ENCODE peak calls at places on chromosomes 5 and 9, in six cellular contexts. A, Q, N, B, R and V are unnamed samples.

GRCh38 chr5:14039576-14039975 is 95.1 kb upstream of the DNAH5 start:
- DNase-seq in A (no peak), Q (no peak), N (no peak), B (no peak), R (peak), V (no peak)

GRCh38 chr5:3601929-3602712 is 6.5 kb downstream of the IRX1 start:
- DNase-seq in A (no peak), Q (no peak), N (no peak), B (no peak), R (no peak), V (no peak)

GRCh38 chr9:115210699-115211098 is 92.7 kb upstream of the TNC start:
- DNase-seq in A (no peak), Q (no peak), N (no peak), B (no peak), R (no peak), V (no peak)

GRCh38 chr9:83047839-83048775 is 14.8 kb downstream of the RASEF start:
- DNase-seq in A (no peak), Q (no peak), N (no peak), B (no peak), R (peak), V (peak)

GRCh38 chr5:66805514-66806430 is 209.6 kb downstream of the MAST4 start:
- DNase-seq in A (no peak), Q (no peak), N (no peak), B (no peak), R (no peak), V (no peak)

GRCh38 chr5:54249210-54250028 is 61.0 kb downstream of the ARL15 start:
- DNase-seq in A (peak), Q (peak), N (no peak), B (no peak), R (peak), V (no peak)

GRCh38 chr5:172940242-172941066 is 18.8 kb upstream of the RPL26L1 start:
- DNase-seq in A (no peak), Q (no peak), N (no peak), B (no peak), R (no peak), V (no peak)

GRCh38 chr5:108384741-108385140 is 2.8 kb upstream of the FBXL17 start:
- DNase-seq in A (no peak), Q (no peak), N (no peak), B (no peak), R (no peak), V (no peak)

GRCh38 chr9:114906922-114907571 is 23.3 kb downstream of the TNFSF8 start:
- DNase-seq in A (no peak), Q (no peak), N (peak), B (peak), R (peak), V (no peak)

GRCh38 chr5:125394661-125395280 is 648.3 kb upstream of the ZNF608 start:
- DNase-seq in A (no peak), Q (no peak), N (no peak), B (no peak), R (peak), V (no peak)

GRCh38 chr9:127835930-127836586 is 18.4 kb downstream of the ENG start:
- DNase-seq in A (peak), Q (no peak), N (no peak), B (no peak), R (no peak), V (no peak)

GRCh38 chr9:109101810-109102209 is 17.9 kb downstream of the TMEM245 start:
- DNase-seq in A (peak), Q (no peak), N (no peak), B (peak), R (peak), V (no peak)

GRCh38 chr5:872301-872700 is 20.3 kb downstream of the BRD9 start:
- DNase-seq in A (no peak), Q (no peak), N (no peak), B (no peak), R (no peak), V (no peak)

GRCh38 chr9:79577969-79578723 is 6.4 kb downstream of the TLE4 start:
- DNase-seq in A (no peak), Q (no peak), N (no peak), B (no peak), R (no peak), V (no peak)

GRCh38 chr5:115237066-115237465 is 25.6 kb downstream of the PGGT1B start:
- DNase-seq in A (no peak), Q (no peak), N (no peak), B (no peak), R (no peak), V (no peak)

GRCh38 chr5:122741681-122742080 is 33.2 kb upstream of the SNX2 start:
- DNase-seq in A (no peak), Q (no peak), N (no peak), B (no peak), R (no peak), V (no peak)

GRCh38 chr5:38473008-38473407 is 83.4 kb downstream of the LIFR start:
- DNase-seq in A (no peak), Q (no peak), N (no peak), B (peak), R (no peak), V (peak)

GRCh38 chr9:5511935-5512580 is 1.7 kb downstream of the PDCD1LG2 start:
- DNase-seq in A (no peak), Q (no peak), N (no peak), B (no peak), R (no peak), V (no peak)

GRCh38 chr5:137622850-137623249 is 113.0 kb downstream of the KLHL3 start:
- DNase-seq in A (peak), Q (no peak), N (no peak), B (no peak), R (no peak), V (no peak)

GRCh38 chr9:94553029-94553938 is 1.6 kb upstream of the PCAT7 start:
- DNase-seq in A (no peak), Q (no peak), N (peak), B (no peak), R (no peak), V (no peak)

GRCh38 chr5:44914221-44914620 is 105.5 kb downstream of the MRPS30 start:
- DNase-seq in A (no peak), Q (no peak), N (no peak), B (no peak), R (no peak), V (no peak)

GRCh38 chr9:134536101-134536900 is 105.3 kb upstream of the COL5A1 start:
- DNase-seq in A (no peak), Q (no peak), N (no peak), B (no peak), R (peak), V (no peak)

GRCh38 chr9:82202808-82203207 is 214.2 kb downstream of the SPATA31D1 start:
- DNase-seq in A (no peak), Q (no peak), N (no peak), B (no peak), R (no peak), V (no peak)

GRCh38 chr9:38226491-38226951 is 157.5 kb upstream of the SHB start:
- DNase-seq in A (no peak), Q (no peak), N (peak), B (peak), R (no peak), V (no peak)

GRCh38 chr5:158840193-158840592 is 259.5 kb downstream of the EBF1 start:
- DNase-seq in A (no peak), Q (no peak), N (no peak), B (no peak), R (no peak), V (no peak)